ENCODE peak calls at places on chromosomes 5 and 9, in six cellular contexts. W is GDM1; G is Jurkat, Clone E6-1; Q is fibroblast of pulmonary artery; A is fibroblast of mammary gland; R is EL. B is an unnamed sample.

GRCh38 chr9:123419721-123420559 is 63.9 kb downstream of the CRB2 start:
- DNase-seq in W (no peak), G (no peak), Q (no peak), A (no peak), R (no peak), B (no peak)

GRCh38 chr9:82124090-82124489 is 135.5 kb downstream of the SPATA31D1 start:
- DNase-seq in W (no peak), G (no peak), Q (peak; percentile 55), A (peak; percentile 87), R (peak; percentile 84), B (peak; percentile 31)

GRCh38 chr5:60374409-60374808 is 325.6 kb downstream of the DEPDC1B start:
- DNase-seq in W (no peak), G (no peak), Q (no peak), A (no peak), R (no peak), B (no peak)

GRCh38 chr5:76393035-76393680 is 9.9 kb upstream of the IQGAP2 start:
- DNase-seq in W (no peak), G (peak; percentile 74), Q (no peak), A (no peak), R (no peak), B (no peak)

GRCh38 chr5:27708579-27708978 is 670.2 kb upstream of the CDH9 start:
- DNase-seq in W (no peak), G (no peak), Q (peak; percentile 8), A (peak; percentile 12), R (no peak), B (no peak)

GRCh38 chr9:112072721-112073553 is 102.2 kb downstream of the SUSD1 start:
- DNase-seq in W (no peak), G (no peak), Q (peak; percentile 98), A (peak; percentile 95), R (peak; percentile 84), B (peak; percentile 62)

GRCh38 chr9:128142061-128142460 is 7.2 kb upstream of the LCN2 start:
- DNase-seq in W (peak; percentile 30), G (peak; percentile 70), Q (no peak), A (no peak), R (no peak), B (no peak)

GRCh38 chr5:9455826-9456434 is 89.9 kb downstream of the SEMA5A start:
- DNase-seq in W (no peak), G (no peak), Q (no peak), A (no peak), R (no peak), B (no peak)

GRCh38 chr5:5314166-5314565 is 108.3 kb upstream of the ICE1 start:
- DNase-seq in W (no peak), G (no peak), Q (no peak), A (no peak), R (no peak), B (no peak)

GRCh38 chr9:17761984-17762676 is 183.3 kb downstream of the SH3GL2 start:
- DNase-seq in W (no peak), G (no peak), Q (no peak), A (no peak), R (no peak), B (no peak)

GRCh38 chr5:178232124-178232919 is at the start of gene PHYKPL:
- DNase-seq in W (peak; percentile 72), G (peak; percentile 44), Q (peak; percentile 64), A (peak; percentile 63), R (peak; percentile 76), B (peak; percentile 32)

GRCh38 chr9:126700903-126701819 is 87.4 kb downstream of the LMX1B start:
- DNase-seq in W (no peak), G (no peak), Q (no peak), A (no peak), R (no peak), B (no peak)

GRCh38 chr9:114988962-114989599 is 58.7 kb upstream of the TNFSF8 start:
- DNase-seq in W (no peak), G (no peak), Q (no peak), A (peak; percentile 65), R (no peak), B (no peak)

GRCh38 chr5:141878186-141878770 is at the start of gene PCDH1:
- DNase-seq in W (no peak), G (no peak), Q (peak; percentile 27), A (no peak), R (peak; percentile 36), B (no peak)